ENCODE peak calls at places on chromosomes 7 and 10, in five cellular contexts. X is Peyer's patch, I is heart left ventricle, D is HCT116, E is A549. L is an unnamed sample.

GRCh38 chr7:30841801-30842541 is 69.7 kb upstream of the AQP1 start:
- DNase-seq in E (no peak), D (no peak), I (no peak), X (no peak), L (no peak)

GRCh38 chr10:126247454-126247975 is 140.8 kb downstream of the ADAM12 start:
- DNase-seq in D (no peak), E (peak), I (peak), X (no peak), L (peak)

GRCh38 chr7:28135296-28135695 is 45.3 kb downstream of the JAZF1 start:
- DNase-seq in E (no peak), X (no peak), I (no peak), D (no peak), L (no peak)

GRCh38 chr7:141012044-141012685 is 2.6 kb downstream of the MRPS33 start:
- DNase-seq in D (peak), I (peak), E (peak), X (peak), L (no peak)

GRCh38 chr10:96044686-96045085 is 1.3 kb downstream of the CCNJ start:
- DNase-seq in I (no peak), E (no peak), X (no peak), D (no peak), L (no peak)

GRCh38 chr10:131839351-131839750 is 61.5 kb upstream of the PPP2R2D start:
- DNase-seq in I (no peak), D (no peak), E (no peak), X (no peak), L (no peak)

GRCh38 chr10:122181901-122182799 is 88.9 kb upstream of the BTBD16 start:
- DNase-seq in X (no peak), D (peak), I (no peak), E (no peak), L (no peak)

GRCh38 chr7:94003446-94004023 is 620 bp downstream of the BET1 start:
- DNase-seq in X (no peak), D (no peak), E (peak), I (no peak), L (no peak)

GRCh38 chr10:133159950-133160812 is at the start of gene KNDC1:
- DNase-seq in E (peak), D (no peak), X (no peak), I (peak), L (peak)

GRCh38 chr7:90551036-90551435 is 45.1 kb upstream of the CDK14 start:
- DNase-seq in I (no peak), X (no peak), E (no peak), D (no peak), L (no peak)

GRCh38 chr10:44982114-44982460 is 3.5 kb upstream of the DEPP1 start:
- DNase-seq in D (no peak), I (peak), E (no peak), X (no peak), L (peak)

GRCh38 chr10:5090551-5090950 is 3.7 kb upstream of the AKR1C3 start:
- DNase-seq in I (no peak), X (no peak), E (no peak), D (no peak), L (no peak)

GRCh38 chr10:71290806-71291205 is 28.3 kb upstream of the SLC29A3 start:
- DNase-seq in E (no peak), I (no peak), X (no peak), D (no peak), L (no peak)

GRCh38 chr10:113524120-113524519 is 28.7 kb upstream of the HABP2 start:
- DNase-seq in D (no peak), X (no peak), E (no peak), I (no peak), L (no peak)

GRCh38 chr10:114103286-114103685 is 59.6 kb downstream of the ADRB1 start:
- DNase-seq in I (no peak), D (peak), X (no peak), E (peak), L (no peak)

DNA sequence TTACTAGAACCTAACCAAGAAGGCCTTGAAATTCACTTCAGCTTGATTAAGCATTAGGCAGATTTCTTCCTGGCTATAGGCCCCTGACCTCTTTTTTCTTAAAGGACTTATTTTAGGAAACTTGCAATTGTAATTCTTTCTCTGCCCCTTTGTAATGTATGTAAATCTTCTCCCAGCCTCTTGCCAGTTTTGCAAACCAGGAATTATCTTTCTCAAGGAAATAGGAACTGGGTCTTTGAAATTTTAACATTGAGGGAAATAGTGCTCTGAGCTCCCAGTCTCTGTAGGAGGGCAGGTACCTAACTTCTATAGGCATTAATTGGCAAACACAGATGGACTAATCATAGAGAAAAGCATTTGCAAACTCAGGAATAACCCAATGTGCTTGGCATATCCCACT is 342.7 kb downstream of the THSD7A start:
- DNase-seq in E (no peak), X (no peak), I (no peak), D (no peak), L (no peak)
- TF ChIP-seq POLR2A in E (no peak), X (no peak), I (no peak), D (no peak), L (no peak)

DNA sequence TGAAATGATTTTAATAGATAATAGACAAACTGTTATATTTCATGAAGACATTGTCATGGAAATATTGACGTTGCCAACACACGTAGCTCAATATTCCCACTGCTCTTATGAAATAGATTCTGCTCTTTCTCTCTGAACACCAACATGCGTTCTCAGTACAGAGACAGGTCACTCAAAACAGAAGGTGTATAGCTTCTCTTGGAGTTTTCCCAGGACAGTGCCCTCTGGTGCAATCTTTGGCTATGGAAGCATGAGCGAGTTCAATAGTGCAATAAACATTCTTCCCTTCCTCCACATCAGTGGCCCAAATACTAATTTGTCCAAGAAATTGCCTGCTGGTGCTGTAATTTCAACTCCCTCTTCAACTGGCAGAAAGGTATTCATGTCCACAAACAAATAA is 145.3 kb downstream of the MAGI2 start:
- DNase-seq in X (no peak), I (no peak), E (peak), D (peak), L (no peak)
- TF ChIP-seq CTCF in X (no peak), I (peak), E (peak), D (peak), L (no peak)

GRCh38 chr10:77173615-77174461 is 463.8 kb downstream of the KCNMA1 start:
- DNase-seq in D (peak), E (peak), I (peak), X (peak), L (peak)
- TF ChIP-seq POLR2A in D (no peak), E (no peak), I (no peak), X (no peak), L (no peak)

GRCh38 chr7:3461923-3462322 is 160.9 kb downstream of the SDK1 start:
- DNase-seq in I (no peak), D (no peak), X (peak), E (no peak), L (no peak)
- TF ChIP-seq CTCF in I (no peak), D (no peak), X (no peak), E (no peak), L (no peak)

GRCh38 chr10:19892677-19893076 is 76.4 kb downstream of the PLXDC2 start:
- DNase-seq in I (no peak), E (no peak), X (no peak), D (no peak), L (no peak)
- TF ChIP-seq POLR2A in I (no peak), E (no peak), X (no peak), D (no peak), L (no peak)

L was measured in upper lobe of left lung.